ENCODE peak calls at places on chromosomes 16 and 17, in five cellular contexts. C is GM12864, P is pancreas, I is bronchial epithelial cell, H is mucosa of descending colon. Y is an unnamed sample.

GRCh38 chr16:27824786-27825185 is 238.7 kb downstream of the GSG1L start:
- DNase-seq in C (no peak), P (no peak), I (no peak), H (no peak), Y (no peak)

GRCh38 chr17:76868669-76869208 is 535 bp downstream of the MGAT5B start:
- DNase-seq in C (no peak), P (no peak), I (no peak), H (no peak), Y (peak; percentile 67)

GRCh38 chr16:19073344-19073743 is 5.9 kb downstream of the COQ7 start:
- DNase-seq in C (no peak), P (no peak), I (no peak), H (no peak), Y (no peak)

GRCh38 chr17:1607971-1608320 is 20.7 kb downstream of the SLC43A2 start:
- DNase-seq in C (no peak), P (no peak), I (no peak), H (no peak), Y (no peak)

GRCh38 chr17:2610640-2611175 is 17.3 kb downstream of the PAFAH1B1 start:
- DNase-seq in C (no peak), P (no peak), I (no peak), H (no peak), Y (no peak)

GRCh38 chr16:82773018-82773417 is 146.2 kb downstream of the CDH13 start:
- DNase-seq in C (no peak), P (no peak), I (no peak), H (no peak), Y (no peak)

GRCh38 chr17:1060991-1061390 is 64.1 kb downstream of the TIMM22 start:
- DNase-seq in C (no peak), P (peak; percentile 55), I (peak; percentile 95), H (peak; percentile 34), Y (no peak)

GRCh38 chr17:80453980-80454556 is 22.3 kb downstream of the NPTX1 start:
- DNase-seq in C (no peak), P (peak; percentile 67), I (no peak), H (no peak), Y (no peak)

GRCh38 chr17:39114744-39115534 is 36.5 kb downstream of the PLXDC1 start:
- DNase-seq in C (no peak), P (no peak), I (no peak), H (no peak), Y (no peak)

GRCh38 chr17:73616120-73616872 is 27.9 kb downstream of the SDK2 start:
- DNase-seq in C (no peak), P (no peak), I (no peak), H (no peak), Y (no peak)

GRCh38 chr16:57797216-57797525 is 5.1 kb downstream of the KIFC3 start:
- DNase-seq in C (no peak), P (no peak), I (no peak), H (no peak), Y (no peak)

GRCh38 chr17:32267690-32268205 is 2.1 kb downstream of the RHBDL3 start:
- DNase-seq in C (no peak), P (no peak), I (peak; percentile 15), H (no peak), Y (peak; percentile 37)

GRCh38 chr16:15607700-15608396 is 35.1 kb downstream of the MARF1 start:
- DNase-seq in C (no peak), P (no peak), I (peak; percentile 77), H (no peak), Y (no peak)

GRCh38 chr16:67946128-67946569 is 2.2 kb upstream of the LCAT start:
- DNase-seq in C (no peak), P (no peak), I (no peak), H (no peak), Y (no peak)

GRCh38 chr17:64106918-64107317 is 23.0 kb downstream of the ERN1 start:
- DNase-seq in C (no peak), P (no peak), I (no peak), H (no peak), Y (no peak)

GRCh38 chr17:21297026-21297520 is 12.6 kb downstream of the MAP2K3 start:
- DNase-seq in C (no peak), P (peak; percentile 80), I (no peak), H (no peak), Y (no peak)

GRCh38 chr16:72474511-72475123 is 302.7 kb upstream of the PMFBP1 start:
- DNase-seq in C (no peak), P (no peak), I (peak; percentile 74), H (no peak), Y (no peak)

GRCh38 chr17:17325816-17326215 is 22.6 kb downstream of the NT5M start:
- DNase-seq in C (no peak), P (no peak), I (no peak), H (no peak), Y (no peak)

GRCh38 chr17:72264682-72265405 is 144.0 kb downstream of the SOX9 start:
- DNase-seq in C (no peak), P (no peak), I (no peak), H (no peak), Y (no peak)

GRCh38 chr17:73271078-73271477 is 9.4 kb upstream of the CPSF4L start:
- DNase-seq in C (peak; percentile 92), P (no peak), I (peak; percentile 91), H (peak; percentile 53), Y (no peak)

GRCh38 chr16:88507231-88507743 is 54.2 kb downstream of the ZFPM1 start:
- DNase-seq in C (no peak), P (no peak), I (peak; percentile 43), H (no peak), Y (no peak)

GRCh38 chr17:43545383-43545632 is 832 bp downstream of the ETV4 start:
- DNase-seq in C (no peak), P (no peak), I (peak; percentile 11), H (peak; percentile 33), Y (no peak)

GRCh38 chr16:79605999-79606398 is 5.5 kb upstream of the MAF start:
- DNase-seq in C (peak; percentile 16), P (no peak), I (peak; percentile 84), H (no peak), Y (peak; percentile 35)

GRCh38 chr17:76371656-76372628 is 12.5 kb upstream of the SPHK1 start:
- DNase-seq in C (no peak), P (no peak), I (peak; percentile 99), H (no peak), Y (no peak)

GRCh38 chr17:42459983-42460300 is 1.3 kb downstream of the ATP6V0A1 start:
- DNase-seq in C (no peak), P (no peak), I (no peak), H (no peak), Y (peak; percentile 27)

GRCh38 chr17:68576811-68577551 is 24.2 kb downstream of the FAM20A start:
- DNase-seq in C (no peak), P (no peak), I (peak; percentile 22), H (peak; percentile 39), Y (no peak)

GRCh38 chr17:37490022-37490587 is 414 bp downstream of the DUSP14 start:
- DNase-seq in C (no peak), P (peak; percentile 82), I (peak; percentile 26), H (peak; percentile 53), Y (peak; percentile 78)

GRCh38 chr17:39716879-39717536 is 13.3 kb downstream of the MIEN1 start:
- DNase-seq in C (no peak), P (peak; percentile 27), I (peak; percentile 62), H (peak; percentile 86), Y (no peak)

GRCh38 chr17:72465191-72466024 is 344.6 kb downstream of the SOX9 start:
- DNase-seq in C (no peak), P (no peak), I (peak; percentile 96), H (peak; percentile 62), Y (no peak)

GRCh38 chr16:3020604-3021448 is 658 bp downstream of the TNFRSF12A start:
- DNase-seq in C (no peak), P (peak; percentile 98), I (peak; percentile 72), H (peak; percentile 62), Y (peak; percentile 74)

GRCh38 chr17:44200478-44201155 is 933 bp upstream of the ATXN7L3 start:
- DNase-seq in C (no peak), P (no peak), I (no peak), H (no peak), Y (no peak)

GRCh38 chr17:6473128-6473767 is 29.0 kb downstream of the PIMREG start:
- DNase-seq in C (no peak), P (peak; percentile 91), I (peak; percentile 53), H (peak; percentile 86), Y (peak; percentile 87)

GRCh38 chr17:76872221-76872873 is 4.1 kb downstream of the MGAT5B start:
- DNase-seq in C (no peak), P (no peak), I (peak; percentile 89), H (peak; percentile 21), Y (no peak)

GRCh38 chr17:50347087-50347893 is 1.4 kb downstream of the XYLT2 start:
- DNase-seq in C (no peak), P (peak; percentile 71), I (no peak), H (no peak), Y (peak; percentile 46)
- H3K4me3 ChIP-seq in C (peak overlapping the region; percentile 91), P (no peak overlapping the region), I (peak overlapping the region; percentile 81), H (no peak overlapping the region), Y (peak overlapping the region; percentile 78)

DNA sequence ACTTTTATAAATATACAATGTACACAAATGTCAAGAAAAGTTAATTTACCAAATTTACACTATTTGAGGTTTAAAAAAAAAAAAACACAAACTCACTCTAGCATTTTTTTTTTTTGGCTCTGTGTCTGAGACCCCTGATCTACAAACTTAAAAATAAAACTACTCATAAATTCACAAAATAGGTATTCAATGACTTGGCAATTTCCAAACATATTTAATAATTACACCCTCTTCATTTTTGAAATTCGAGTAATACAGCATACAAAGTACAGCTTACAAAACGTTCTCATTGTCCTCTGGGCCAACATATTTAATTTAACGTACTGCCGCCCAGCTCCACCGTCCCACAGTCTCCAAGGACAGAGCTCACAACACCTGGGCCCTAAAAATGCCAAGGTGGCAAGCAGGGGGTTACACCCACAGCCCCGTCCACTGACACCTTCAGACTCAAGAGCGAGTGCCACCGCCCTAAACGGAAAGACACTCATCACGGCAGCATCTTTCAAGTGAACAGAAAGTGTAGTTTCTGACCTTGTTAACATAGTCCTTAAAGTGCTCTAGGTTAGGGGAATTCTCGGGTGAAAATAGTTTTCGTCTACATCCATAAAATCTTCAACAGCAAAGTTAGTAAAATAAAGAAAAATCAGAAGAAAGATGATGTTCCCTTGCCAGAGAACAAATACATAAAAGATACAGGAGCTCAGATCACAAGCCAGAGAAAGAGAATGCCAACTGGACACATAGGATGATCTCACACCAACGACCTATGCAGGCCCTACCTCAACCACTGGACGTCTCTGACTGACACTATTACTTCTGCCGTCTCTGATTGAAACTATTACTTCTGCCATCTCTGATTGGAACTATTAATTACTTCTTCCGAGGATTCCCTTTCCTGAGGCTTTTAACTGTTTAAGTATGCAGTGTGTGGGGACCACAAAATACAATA is 4.2 kb downstream of the ADCY9 start:
- DNase-seq in C (no peak), P (no peak), I (no peak), H (peak; percentile 62), Y (no peak)
- H3K4me3 ChIP-seq in C (no peak overlapping the region), P (peak overlapping the region; percentile 7), I (peak overlapping the region; percentile 33), H (no peak overlapping the region), Y (no peak overlapping the region)

GRCh38 chr17:15265131-15265530 is at the start of gene PMP22:
- DNase-seq in C (no peak), P (no peak), I (no peak), H (peak; percentile 50), Y (no peak)
- H3K4me3 ChIP-seq in C (no peak within 1 kb of the TSS), P (no peak within 1 kb of the TSS), I (no peak within 1 kb of the TSS), H (no peak within 1 kb of the TSS), Y (no peak within 1 kb of the TSS)

DNA sequence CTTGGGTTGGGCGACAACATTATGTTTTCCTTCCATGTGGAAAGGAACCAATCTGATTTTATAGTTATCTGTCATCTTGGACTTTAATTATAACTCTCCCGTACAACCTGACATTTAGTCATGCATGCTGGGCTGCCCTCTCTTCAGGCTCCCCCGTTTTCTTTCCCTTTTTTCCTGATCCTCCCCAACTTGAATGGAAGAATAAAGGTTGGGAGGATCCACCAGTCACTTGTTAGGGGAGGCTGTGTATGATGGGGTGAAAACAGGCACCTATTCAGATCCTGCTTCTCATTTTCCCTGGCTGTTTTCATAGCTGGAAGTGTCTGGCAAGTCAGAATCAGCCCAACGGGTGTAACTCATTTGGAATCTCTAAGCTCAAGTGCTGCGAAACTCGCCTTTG is 267.2 kb upstream of the SALL1 start:
- DNase-seq in C (no peak), P (no peak), I (no peak), H (no peak), Y (peak; percentile 60)
- H3K4me3 ChIP-seq in C (no peak overlapping the region), P (no peak overlapping the region), I (no peak overlapping the region), H (no peak overlapping the region), Y (no peak overlapping the region)